ENCODE peak calls at places on chromosome 20, in ten cellular contexts. H is lower lobe of right lung, Z is heart right ventricle, F is A549, C is H1, E is Peyer's patch, I is osteoblast, T is pancreas, R is substantia nigra, O is uterus. P is an unnamed sample.

GRCh38 chr20:47487175-47487917 is 14.3 kb upstream of the NCOA3 start:
- DNase-seq in H (no peak), Z (no peak), F (no peak), C (no peak), E (no peak), I (no peak), T (no peak), R (no peak), O (no peak), P (peak; percentile 51)

GRCh38 chr20:10319855-10320254 is 101.2 kb downstream of the SNAP25 start:
- DNase-seq in H (no peak), Z (no peak), F (no peak), C (no peak), E (no peak), I (no peak), T (no peak), R (no peak), O (no peak), P (no peak)

GRCh38 chr20:1185781-1186334 is 1.1 kb upstream of the TMEM74B start:
- DNase-seq in H (peak; percentile 67), Z (peak; percentile 48), F (peak; percentile 78), C (peak; percentile 84), E (peak; percentile 81), I (peak; percentile 93), T (peak; percentile 32), R (no peak), O (no peak), P (peak; percentile 40)

GRCh38 chr20:953742-954141 is 37.6 kb upstream of the ANGPT4 start:
- DNase-seq in H (no peak), Z (no peak), F (no peak), C (no peak), E (no peak), I (no peak), T (no peak), R (no peak), O (no peak), P (no peak)

GRCh38 chr20:8331740-8332412 is 199.8 kb downstream of the PLCB1 start:
- DNase-seq in H (no peak), Z (no peak), F (no peak), C (no peak), E (no peak), I (peak; percentile 71), T (peak; percentile 58), R (no peak), O (peak; percentile 17), P (no peak)

GRCh38 chr20:39152126-39152525 is 190.0 kb downstream of the DHX35 start:
- DNase-seq in H (no peak), Z (no peak), F (no peak), C (no peak), E (no peak), I (no peak), T (peak; percentile 10), R (no peak), O (no peak), P (no peak)

GRCh38 chr20:62902926-62903615 is 23.2 kb downstream of the DIDO1 start:
- DNase-seq in H (peak; percentile 2), Z (no peak), F (no peak), C (no peak), E (no peak), I (peak; percentile 87), T (no peak), R (no peak), O (no peak), P (no peak)

GRCh38 chr20:3652646-3653596 is 10.3 kb downstream of the GFRA4 start:
- DNase-seq in H (no peak), Z (no peak), F (no peak), C (no peak), E (no peak), I (peak; percentile 57), T (no peak), R (no peak), O (no peak), P (no peak)

GRCh38 chr20:855466-856360 is 22.2 kb downstream of the FAM110A start:
- DNase-seq in H (no peak), Z (no peak), F (no peak), C (no peak), E (no peak), I (no peak), T (no peak), R (no peak), O (no peak), P (no peak)

GRCh38 chr20:58891686-58892125 is 39.2 kb downstream of the GNAS start:
- DNase-seq in H (peak; percentile 66), Z (no peak), F (peak; percentile 42), C (no peak), E (peak; percentile 54), I (no peak), T (peak; percentile 50), R (no peak), O (peak; percentile 40), P (peak; percentile 40)

DNA sequence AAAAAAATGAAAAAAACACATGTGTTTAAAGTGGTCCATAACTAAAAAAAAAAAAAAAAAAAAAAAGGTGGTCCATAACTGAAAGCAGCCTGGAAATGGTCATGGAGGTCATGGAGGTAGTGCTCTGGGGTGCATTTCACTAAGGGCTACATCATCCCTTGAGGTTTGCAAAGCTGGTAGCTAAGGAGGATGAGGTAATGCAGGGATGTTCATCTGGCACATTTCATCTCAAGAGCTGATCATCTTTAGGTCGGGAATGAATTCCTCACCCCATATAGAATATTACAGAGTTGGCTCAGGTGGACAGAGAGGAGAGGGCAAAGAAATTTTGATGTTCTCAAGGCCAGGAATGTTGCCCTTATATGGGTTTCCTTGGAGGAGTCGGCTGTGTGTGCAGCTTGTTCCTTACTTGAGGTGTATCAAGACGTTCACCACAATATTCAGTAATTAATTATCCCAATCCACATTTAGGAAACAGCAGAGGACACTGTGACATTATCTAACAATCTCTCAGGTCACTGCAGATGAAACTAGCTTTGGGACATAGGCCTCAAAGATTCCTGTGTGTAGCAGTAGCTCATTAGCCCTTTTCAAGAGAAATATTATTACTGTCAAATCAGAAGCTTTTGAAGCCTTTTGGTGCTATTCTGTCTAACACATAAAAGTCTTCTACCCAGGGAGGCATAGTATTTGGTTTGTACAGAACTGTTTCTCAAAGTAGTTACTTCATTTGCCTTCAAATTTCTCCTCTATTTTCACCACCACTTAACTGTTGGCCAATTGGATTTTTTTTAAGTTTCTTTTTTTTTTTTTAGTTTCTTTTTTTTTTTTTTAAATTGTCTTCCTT is 46.8 kb downstream of the CYP24A1 start:
- DNase-seq in H (no peak), Z (no peak), F (peak; percentile 78), C (no peak), E (no peak), I (peak; percentile 23), T (no peak), R (no peak), O (no peak), P (no peak)
- H3K27ac ChIP-seq in H (no peak overlapping the region), Z (no peak overlapping the region), F (peak overlapping the region; percentile 96), C (no peak overlapping the region), E (no peak overlapping the region), I (no peak overlapping the region), T (no peak overlapping the region), R (no peak overlapping the region), O (no peak overlapping the region), P (no peak overlapping the region)

DNA sequence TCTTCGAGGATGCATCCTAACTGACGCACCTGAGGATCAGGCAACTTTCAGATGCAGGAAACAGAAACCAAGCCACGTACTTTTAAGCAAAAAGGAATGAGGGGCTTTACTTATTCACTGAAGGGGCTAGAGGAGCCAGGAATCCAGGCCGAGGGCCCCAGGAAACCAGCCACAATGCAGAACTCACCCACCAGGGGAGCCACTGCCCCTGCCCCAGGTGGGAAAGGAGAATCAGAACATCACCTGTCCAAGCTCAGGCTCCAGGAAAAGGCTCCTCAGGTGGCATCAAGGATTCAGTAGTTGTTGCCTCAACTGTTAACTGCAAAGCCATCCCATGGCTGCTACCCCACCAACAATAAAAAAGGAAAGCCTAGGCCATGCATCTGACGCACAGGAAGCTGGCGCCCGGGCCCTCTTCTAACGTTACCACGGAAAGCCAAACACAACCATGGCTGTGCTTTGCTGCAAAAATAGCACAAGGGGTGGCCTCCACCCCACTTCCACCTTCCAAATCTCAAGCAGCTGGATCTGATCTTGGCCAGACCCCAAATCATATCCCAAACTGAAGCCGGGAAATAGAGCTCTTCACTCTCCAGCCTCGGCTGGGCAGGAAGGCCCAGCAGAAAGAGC is 121.0 kb downstream of the PREX1 start:
- DNase-seq in H (no peak), Z (peak; percentile 42), F (no peak), C (no peak), E (peak; percentile 41), I (no peak), T (no peak), R (no peak), O (no peak), P (no peak)
- H3K27ac ChIP-seq in H (peak overlapping the region; percentile 57), Z (peak overlapping the region; percentile 15), F (no peak overlapping the region), C (no peak overlapping the region), E (no peak overlapping the region), I (no peak overlapping the region), T (no peak overlapping the region), R (peak overlapping the region; percentile 97), O (no peak overlapping the region), P (peak overlapping the region; percentile 17)

DNA sequence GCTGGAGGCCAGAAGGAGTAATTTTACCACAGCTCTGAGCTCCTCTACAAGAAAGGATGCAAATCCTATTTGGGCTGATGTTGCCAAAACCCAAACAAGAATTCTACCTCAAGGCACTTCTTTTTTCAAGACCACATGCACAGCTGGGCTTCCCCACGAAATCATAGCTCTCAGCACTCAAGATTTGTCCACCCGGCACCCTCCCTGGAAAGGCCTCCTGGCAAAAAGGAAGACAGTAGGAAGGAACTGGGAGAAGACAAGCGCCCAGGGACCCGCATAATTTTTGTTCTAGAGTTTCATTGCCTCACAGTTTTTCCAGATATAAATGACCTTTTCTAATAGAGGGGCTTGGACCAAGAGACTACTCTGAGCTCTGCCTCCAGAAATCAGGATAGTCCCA is 90.5 kb downstream of the BANF2 start:
- DNase-seq in H (no peak), Z (no peak), F (no peak), C (no peak), E (no peak), I (no peak), T (no peak), R (no peak), O (no peak), P (no peak)
- H3K27ac ChIP-seq in H (no peak overlapping the region), Z (no peak overlapping the region), F (no peak overlapping the region), C (no peak overlapping the region), E (no peak overlapping the region), I (no peak overlapping the region), T (no peak overlapping the region), R (no peak overlapping the region), O (no peak overlapping the region), P (no peak overlapping the region)

GRCh38 chr20:44942264-44942973 is 17.8 kb downstream of the TOMM34 start:
- DNase-seq in H (no peak), Z (no peak), F (no peak), C (no peak), E (no peak), I (no peak), T (no peak), R (no peak), O (no peak), P (no peak)

GRCh38 chr20:44945261-44945660 is 14.9 kb downstream of the TOMM34 start:
- DNase-seq in H (no peak), Z (no peak), F (no peak), C (no peak), E (no peak), I (no peak), T (no peak), R (no peak), O (no peak), P (no peak)

GRCh38 chr20:44941292-44941691 is 18.9 kb downstream of the TOMM34 start:
- DNase-seq in H (no peak), Z (no peak), F (no peak), C (no peak), E (no peak), I (no peak), T (no peak), R (no peak), O (no peak), P (no peak)

GRCh38 chr20:44946266-44946852 is 13.8 kb downstream of the TOMM34 start:
- DNase-seq in H (no peak), Z (no peak), F (no peak), C (no peak), E (no peak), I (no peak), T (no peak), R (no peak), O (no peak), P (no peak)

GRCh38 chr20:44943828-44944227 is 16.4 kb downstream of the TOMM34 start:
- DNase-seq in H (no peak), Z (no peak), F (no peak), C (no peak), E (no peak), I (no peak), T (no peak), R (no peak), O (no peak), P (no peak)
- H3K27ac ChIP-seq in H (no peak overlapping the region), Z (no peak overlapping the region), F (no peak overlapping the region), C (no peak overlapping the region), E (no peak overlapping the region), I (no peak overlapping the region), T (no peak overlapping the region), R (no peak overlapping the region), O (no peak overlapping the region), P (no peak overlapping the region)